ENCODE peak calls at places on chromosomes 3 and 15, in four cellular contexts. Q, Z, V and B are unnamed samples.

GRCh38 chr15:29528276-29528675 is 258.7 kb upstream of the NSMCE3 start:
- DNase-seq in Q (no peak), Z (no peak), V (no peak), B (no peak)

GRCh38 chr15:52727825-52728224 is 48.6 kb upstream of the ATOSA start:
- DNase-seq in Q (no peak), Z (no peak), V (no peak), B (no peak)

GRCh38 chr3:138132239-138132638 is at the start of gene A4GNT:
- DNase-seq in Q (no peak), Z (no peak), V (no peak), B (no peak)

GRCh38 chr3:97817965-97818364 is 3.8 kb upstream of the CRYBG3 start:
- DNase-seq in Q (no peak), Z (no peak), V (no peak), B (no peak)

GRCh38 chr3:185925353-185925752 is 12.5 kb downstream of the TRA2B start:
- DNase-seq in Q (no peak), Z (no peak), V (no peak), B (no peak)

GRCh38 chr3:38095687-38096483 is 41.0 kb downstream of the ACAA1 start:
- DNase-seq in Q (no peak), Z (no peak), V (no peak), B (no peak)

GRCh38 chr3:168752339-168752738 is 656.6 kb upstream of the GOLIM4 start:
- DNase-seq in Q (no peak), Z (no peak), V (no peak), B (no peak)

GRCh38 chr3:152508705-152509104 is 240.0 kb downstream of the MBNL1 start:
- DNase-seq in Q (no peak), Z (peak), V (peak), B (peak)

GRCh38 chr3:43281020-43281419 is 5.3 kb upstream of the SNRK start:
- DNase-seq in Q (no peak), Z (no peak), V (no peak), B (no peak)

GRCh38 chr3:127774647-127775046 is 47.7 kb downstream of the MGLL start:
- DNase-seq in Q (no peak), Z (no peak), V (no peak), B (no peak)

GRCh38 chr3:49238274-49239127 is 38.5 kb downstream of the C3orf62 start:
- DNase-seq in Q (no peak), Z (peak), V (no peak), B (peak)

GRCh38 chr3:172877011-172877410 is 126.5 kb downstream of the ECT2 start:
- DNase-seq in Q (no peak), Z (no peak), V (no peak), B (no peak)

GRCh38 chr15:97729270-97729669 is 231.2 kb upstream of the ARRDC4 start:
- DNase-seq in Q (no peak), Z (no peak), V (no peak), B (no peak)

GRCh38 chr3:194872669-194872977 is 186.9 kb downstream of the FAM43A start:
- DNase-seq in Q (no peak), Z (no peak), V (no peak), B (no peak)

GRCh38 chr3:179179979-179180758 is 32.0 kb downstream of the PIK3CA start:
- DNase-seq in Q (no peak), Z (no peak), V (no peak), B (no peak)

GRCh38 chr15:29945943-29946591 is 123.8 kb upstream of the TJP1 start:
- DNase-seq in Q (no peak), Z (no peak), V (no peak), B (no peak)

GRCh38 chr15:98954411-98954810 is 53.2 kb downstream of the PGPEP1L start:
- DNase-seq in Q (no peak), Z (no peak), V (no peak), B (no peak)

GRCh38 chr3:37287776-37288175 is 113.4 kb upstream of the LRRFIP2 start:
- DNase-seq in Q (no peak), Z (no peak), V (no peak), B (no peak)

GRCh38 chr3:117526485-117527079 is 817.0 kb downstream of the TUSC7 start:
- DNase-seq in Q (peak), Z (peak), V (no peak), B (peak)

GRCh38 chr3:123292321-123293310 is 90.9 kb downstream of the SEC22A start:
- DNase-seq in Q (no peak), Z (no peak), V (no peak), B (no peak)

GRCh38 chr15:45157056-45157455 is 27.3 kb downstream of the DUOX1 start:
- DNase-seq in Q (no peak), Z (peak), V (no peak), B (no peak)

GRCh38 chr3:64575211-64575844 is 112.5 kb downstream of the ADAMTS9 start:
- DNase-seq in Q (peak), Z (peak), V (peak), B (peak)

GRCh38 chr3:86771741-86772512 is 219.0 kb downstream of the VGLL3 start:
- DNase-seq in Q (no peak), Z (no peak), V (no peak), B (no peak)

GRCh38 chr15:54082836-54083492 is 104.7 kb downstream of the UNC13C start:
- DNase-seq in Q (peak), Z (peak), V (no peak), B (peak)

GRCh38 chr3:126557761-126558160 is 971 bp downstream of the C3orf22 start:
- DNase-seq in Q (no peak), Z (no peak), V (no peak), B (no peak)

GRCh38 chr3:141124715-141125114 is 73.6 kb downstream of the SPSB4 start:
- DNase-seq in Q (no peak), Z (no peak), V (no peak), B (no peak)

GRCh38 chr3:49723301-49723630 is 485 bp downstream of the GMPPB start:
- DNase-seq in Q (peak), Z (peak), V (no peak), B (peak)

GRCh38 chr3:168091961-168092360 is 3.8 kb downstream of the GOLIM4 start:
- DNase-seq in Q (no peak), Z (no peak), V (no peak), B (peak)

GRCh38 chr15:43789409-43789808 is 2.7 kb upstream of the SERF2 start:
- DNase-seq in Q (no peak), Z (no peak), V (no peak), B (no peak)

GRCh38 chr3:187398955-187399354 is 30.8 kb downstream of the RTP4 start:
- DNase-seq in Q (no peak), Z (no peak), V (no peak), B (no peak)

GRCh38 chr15:40242671-40243070 is 3.8 kb downstream of the PAK6 start:
- DNase-seq in Q (no peak), Z (no peak), V (no peak), B (no peak)

GRCh38 chr3:55637906-55638635 is 151.0 kb upstream of the WNT5A start:
- DNase-seq in Q (no peak), Z (no peak), V (no peak), B (no peak)

GRCh38 chr15:83014205-83014653 is 2.8 kb upstream of the C15orf40 start:
- DNase-seq in Q (no peak), Z (peak), V (no peak), B (no peak)

GRCh38 chr15:83682476-83683162 is 28.7 kb downstream of the ADAMTSL3 start:
- DNase-seq in Q (no peak), Z (no peak), V (no peak), B (no peak)

GRCh38 chr3:157532529-157533297 is 29.5 kb upstream of the VEPH1 start:
- DNase-seq in Q (no peak), Z (peak), V (peak), B (peak)

GRCh38 chr15:58549780-58550064 is 117.9 kb downstream of the LIPC start:
- DNase-seq in Q (no peak), Z (no peak), V (no peak), B (no peak)

GRCh38 chr15:80693682-80694623 is 1.2 kb upstream of the ABHD17C start:
- DNase-seq in Q (no peak), Z (no peak), V (peak), B (no peak)

GRCh38 chr3:78026429-78026828 is 986.5 kb downstream of the ROBO2 start:
- DNase-seq in Q (no peak), Z (no peak), V (no peak), B (no peak)

GRCh38 chr15:56425276-56425675 is 39.7 kb downstream of the MNS1 start:
- DNase-seq in Q (no peak), Z (no peak), V (no peak), B (no peak)

GRCh38 chr15:56428821-56429458 is 36.0 kb downstream of the MNS1 start:
- DNase-seq in Q (no peak), Z (peak), V (peak), B (peak)

GRCh38 chr15:56425976-56426375 is 39.0 kb downstream of the MNS1 start:
- DNase-seq in Q (no peak), Z (no peak), V (no peak), B (no peak)
- TF ChIP-seq NR3C1 in Q (no peak), Z (no peak), V (no peak), B (no peak)

GRCh38 chr3:24161841-24162240 is 216.8 kb downstream of the NR1D2 start:
- DNase-seq in Q (peak), Z (no peak), V (no peak), B (no peak)
- TF ChIP-seq NR3C1 in Q (no peak), Z (no peak), V (no peak), B (no peak)

DNA sequence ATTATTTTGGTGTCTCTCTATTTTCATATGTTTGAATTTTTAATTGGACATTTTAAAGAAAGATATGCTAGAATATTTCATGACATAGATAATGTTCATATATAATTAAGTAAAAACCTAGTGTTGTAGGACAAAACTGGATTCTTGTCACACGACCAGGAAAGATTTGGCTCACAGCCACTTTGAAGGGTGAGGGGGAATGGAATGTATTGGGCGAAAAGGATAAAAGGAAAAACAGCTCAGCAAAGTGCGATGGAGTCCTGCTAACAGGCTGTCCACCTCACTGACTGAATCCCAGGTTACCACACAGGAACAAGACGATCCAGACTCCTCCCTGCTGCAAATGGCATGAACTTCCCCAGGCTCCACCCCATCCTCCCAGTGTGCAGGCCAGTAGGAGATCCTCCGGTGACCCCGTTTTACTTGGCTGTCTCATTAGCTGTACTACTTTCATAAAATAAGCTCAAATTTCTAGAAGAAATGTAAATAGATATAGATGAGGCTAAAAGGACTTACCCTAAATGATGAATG is 186.2 kb downstream of the CD47 start:
- DNase-seq in Q (no peak), Z (no peak), V (no peak), B (no peak)
- TF ChIP-seq NR3C1 in Q (no peak), Z (no peak), V (no peak), B (no peak)

GRCh38 chr3:84547207-84547606 is 411.6 kb upstream of the CADM2 start:
- DNase-seq in Q (no peak), Z (no peak), V (no peak), B (no peak)

DNA sequence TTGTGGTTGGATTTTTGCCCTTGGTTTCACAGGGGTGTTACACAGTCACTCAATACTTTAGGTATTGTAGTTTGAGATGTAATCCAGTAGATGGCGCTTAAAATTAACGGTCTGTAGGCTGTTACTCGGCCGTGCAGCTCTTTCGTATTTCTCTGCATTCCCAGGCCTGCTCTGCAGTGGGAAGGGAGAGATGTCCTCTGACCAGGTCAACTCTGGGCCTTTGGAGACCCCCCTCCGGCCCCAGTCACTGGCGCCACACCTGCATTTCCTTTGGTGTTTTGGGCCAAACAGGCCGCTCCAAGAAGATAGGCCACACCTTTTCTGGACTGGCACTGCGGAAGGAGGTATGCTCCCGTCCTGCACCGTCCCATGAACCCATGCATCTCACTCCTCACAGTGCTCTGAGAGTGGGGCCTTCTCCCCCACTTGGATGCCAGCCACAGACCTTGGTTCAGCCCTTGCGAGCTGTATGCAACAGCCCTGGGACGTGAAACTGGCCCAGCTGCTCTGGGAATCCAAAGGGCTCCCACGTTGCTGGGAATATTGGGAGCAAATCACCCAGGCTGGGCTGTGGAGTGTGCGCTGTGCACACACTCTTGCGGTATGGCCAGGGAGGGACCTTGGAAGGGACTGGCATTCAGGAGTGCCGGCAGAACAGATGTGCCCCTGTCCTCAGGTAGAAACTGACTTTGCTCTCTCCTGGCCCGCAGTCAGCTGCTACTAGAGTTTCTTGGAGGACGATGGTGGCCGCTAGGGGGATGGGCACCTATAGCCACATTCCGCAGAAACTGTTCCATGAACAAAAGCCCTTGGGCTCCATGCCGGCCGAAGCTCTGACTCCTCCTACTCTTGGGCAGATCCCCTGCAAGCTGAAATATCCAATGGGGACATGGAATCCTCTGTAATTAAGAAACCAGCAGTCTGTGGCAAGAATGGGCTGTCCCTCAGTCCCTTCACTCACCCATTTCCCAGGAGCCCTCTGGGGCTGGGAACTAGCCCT is 410.5 kb upstream of the CADM2 start:
- DNase-seq in Q (peak), Z (peak), V (peak), B (peak)
- TF ChIP-seq NR3C1 in Q (no peak), Z (no peak), V (no peak), B (no peak)

GRCh38 chr3:9185046-9185445 is 64.4 kb downstream of the SRGAP3 start:
- DNase-seq in Q (no peak), Z (no peak), V (no peak), B (no peak)
- TF ChIP-seq NR3C1 in Q (no peak), Z (no peak), V (no peak), B (no peak)

GRCh38 chr3:73177827-73178226 is 116.4 kb downstream of the EBLN2 start:
- DNase-seq in Q (no peak), Z (no peak), V (no peak), B (no peak)
- TF ChIP-seq NR3C1 in Q (no peak), Z (no peak), V (no peak), B (no peak)

DNA sequence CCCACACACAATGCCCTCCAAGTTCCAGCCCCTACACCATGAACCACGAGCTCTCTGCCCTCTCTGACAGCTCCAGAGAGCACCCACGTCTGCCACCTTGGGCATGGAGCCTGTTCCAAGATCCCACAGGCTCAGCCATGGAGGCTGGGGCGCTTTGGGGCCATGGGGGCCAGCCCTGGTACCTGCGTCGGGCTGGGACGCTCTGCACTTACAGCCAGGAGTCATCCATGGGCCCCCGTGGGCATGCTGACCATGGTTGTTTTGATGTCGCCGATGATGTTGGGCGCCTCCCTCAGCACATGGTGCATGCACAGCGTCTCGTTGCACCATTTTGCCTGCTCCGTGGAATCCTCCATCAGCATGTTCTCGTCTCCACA is 51.9 kb upstream of the UBE2Q2 start:
- DNase-seq in Q (no peak), Z (no peak), V (no peak), B (no peak)
- TF ChIP-seq NR3C1 in Q (no peak), Z (no peak), V (no peak), B (no peak)